ENCODE peak calls at places on chromosomes 1 and 21, in ten cellular contexts. X, I, F, E, B, U, Y, G, N and K are unnamed samples.

GRCh38 chr21:42062543-42063022 is 8.5 kb upstream of the UMODL1 start:
- DNase-seq in X (peak), I (no peak), F (peak), E (no peak), B (no peak), U (no peak), Y (no peak), G (no peak), N (no peak), K (no peak)

GRCh38 chr1:205285391-205286101 is 36.0 kb downstream of the NUAK2 start:
- DNase-seq in X (no peak), I (no peak), F (peak), E (no peak), B (peak), U (peak), Y (no peak), G (no peak), N (no peak), K (peak)

GRCh38 chr1:100528861-100529260 is 9.1 kb upstream of the GPR88 start:
- DNase-seq in X (no peak), I (no peak), F (no peak), E (no peak), B (peak), U (peak), Y (no peak), G (no peak), N (no peak), K (no peak)

GRCh38 chr1:198829948-198830347 is 191.1 kb downstream of the PTPRC start:
- DNase-seq in X (no peak), I (no peak), F (no peak), E (peak), B (peak), U (peak), Y (no peak), G (no peak), N (peak), K (peak)

GRCh38 chr1:225506727-225507126 is 78.9 kb upstream of the LBR start:
- DNase-seq in X (no peak), I (no peak), F (no peak), E (no peak), B (no peak), U (no peak), Y (no peak), G (no peak), N (no peak), K (no peak)

GRCh38 chr1:191963286-191963685 is 195.0 kb upstream of the RGS18 start:
- DNase-seq in X (no peak), I (no peak), F (no peak), E (no peak), B (no peak), U (peak), Y (no peak), G (no peak), N (peak), K (peak)

GRCh38 chr1:33220701-33221384 is 35.4 kb upstream of the ZNF362 start:
- DNase-seq in X (no peak), I (peak), F (no peak), E (peak), B (peak), U (no peak), Y (peak), G (no peak), N (peak), K (no peak)

GRCh38 chr21:21286170-21286798 is 288.1 kb downstream of the NCAM2 start:
- DNase-seq in X (no peak), I (no peak), F (no peak), E (no peak), B (no peak), U (no peak), Y (no peak), G (no peak), N (no peak), K (no peak)

GRCh38 chr1:39110882-39111281 is 84.7 kb downstream of the NDUFS5 start:
- DNase-seq in X (no peak), I (no peak), F (no peak), E (no peak), B (peak), U (peak), Y (peak), G (no peak), N (no peak), K (peak)

GRCh38 chr1:179366093-179366800 is 476 bp downstream of the AXDND1 start:
- DNase-seq in X (no peak), I (no peak), F (no peak), E (peak), B (peak), U (no peak), Y (peak), G (no peak), N (no peak), K (no peak)

GRCh38 chr1:5643360-5644090 is 348.7 kb downstream of the NPHP4 start:
- DNase-seq in X (no peak), I (no peak), F (no peak), E (no peak), B (no peak), U (no peak), Y (no peak), G (no peak), N (no peak), K (no peak)

GRCh38 chr1:221439008-221439733 is 302.7 kb downstream of the DUSP10 start:
- DNase-seq in X (no peak), I (peak), F (no peak), E (peak), B (peak), U (peak), Y (peak), G (no peak), N (peak), K (peak)

GRCh38 chr1:15950302-15950701 is 25.6 kb downstream of the ZBTB17 start:
- DNase-seq in X (no peak), I (no peak), F (no peak), E (no peak), B (no peak), U (no peak), Y (no peak), G (no peak), N (no peak), K (no peak)

GRCh38 chr1:52238887-52239707 is 97.2 kb downstream of the ZFYVE9 start:
- DNase-seq in X (no peak), I (no peak), F (no peak), E (no peak), B (peak), U (peak), Y (peak), G (no peak), N (peak), K (peak)

GRCh38 chr1:204418174-204419063 is 6.8 kb upstream of the PPP1R15B start:
- DNase-seq in X (no peak), I (no peak), F (no peak), E (no peak), B (peak), U (peak), Y (peak), G (no peak), N (peak), K (peak)

GRCh38 chr1:167127236-167127635 is 33.4 kb downstream of the STYXL2 start:
- DNase-seq in X (no peak), I (no peak), F (no peak), E (no peak), B (no peak), U (no peak), Y (no peak), G (no peak), N (no peak), K (no peak)

GRCh38 chr1:117523111-117523510 is 82.7 kb upstream of the TENT5C start:
- DNase-seq in X (no peak), I (no peak), F (no peak), E (no peak), B (no peak), U (no peak), Y (no peak), G (no peak), N (no peak), K (no peak)

GRCh38 chr1:15430787-15431570 is 7.3 kb upstream of the CTRC start:
- DNase-seq in X (no peak), I (no peak), F (peak), E (peak), B (peak), U (peak), Y (peak), G (peak), N (peak), K (peak)

GRCh38 chr1:15258828-15259588 is 12.0 kb downstream of the FHAD1 start:
- DNase-seq in X (no peak), I (no peak), F (no peak), E (no peak), B (no peak), U (no peak), Y (no peak), G (no peak), N (no peak), K (no peak)

GRCh38 chr1:112878321-112878720 is 77.7 kb downstream of the SLC16A1 start:
- DNase-seq in X (no peak), I (no peak), F (no peak), E (peak), B (no peak), U (no peak), Y (no peak), G (no peak), N (peak), K (peak)
- H3K9ac ChIP-seq in X (no peak), I (no peak), F (no peak), E (no peak), B (no peak), U (no peak), Y (no peak), G (no peak), N (no peak), K (no peak)

GRCh38 chr1:246772686-246773085 is 48.5 kb downstream of the SCCPDH start:
- DNase-seq in X (no peak), I (no peak), F (peak), E (no peak), B (no peak), U (no peak), Y (no peak), G (no peak), N (no peak), K (no peak)
- H3K9ac ChIP-seq in X (no peak), I (no peak), F (no peak), E (no peak), B (no peak), U (no peak), Y (no peak), G (no peak), N (no peak), K (no peak)

DNA sequence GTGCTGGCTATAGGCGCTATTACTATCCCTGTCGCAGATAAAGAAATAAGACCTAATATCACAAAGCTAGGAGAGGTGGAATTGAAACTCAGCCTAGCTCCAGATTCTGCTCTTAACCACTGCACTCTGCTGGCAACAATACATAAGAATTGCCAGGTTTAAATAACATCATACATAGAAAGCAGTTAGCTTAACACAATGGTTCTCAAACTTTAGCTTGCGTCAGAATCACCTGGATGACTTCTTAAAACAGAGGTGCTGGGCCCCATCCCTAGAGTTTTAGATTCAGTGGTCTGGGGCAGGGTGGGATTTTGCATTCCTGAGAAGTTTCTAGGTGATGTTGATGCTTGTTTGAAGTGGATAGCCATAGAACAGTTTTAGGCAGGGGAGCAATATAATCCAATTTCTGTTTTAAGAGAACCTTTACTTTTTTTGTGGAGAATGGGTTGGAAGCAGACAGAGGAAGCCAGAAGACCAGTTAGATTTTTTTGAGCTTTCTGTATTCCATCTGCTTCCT is 1.1 kb upstream of the POMGNT1 start:
- DNase-seq in X (no peak), I (no peak), F (no peak), E (no peak), B (no peak), U (no peak), Y (no peak), G (no peak), N (no peak), K (no peak)
- H3K9ac ChIP-seq in X (no peak), I (peak), F (peak), E (no peak), B (peak), U (no peak), Y (no peak), G (no peak), N (no peak), K (peak)

DNA sequence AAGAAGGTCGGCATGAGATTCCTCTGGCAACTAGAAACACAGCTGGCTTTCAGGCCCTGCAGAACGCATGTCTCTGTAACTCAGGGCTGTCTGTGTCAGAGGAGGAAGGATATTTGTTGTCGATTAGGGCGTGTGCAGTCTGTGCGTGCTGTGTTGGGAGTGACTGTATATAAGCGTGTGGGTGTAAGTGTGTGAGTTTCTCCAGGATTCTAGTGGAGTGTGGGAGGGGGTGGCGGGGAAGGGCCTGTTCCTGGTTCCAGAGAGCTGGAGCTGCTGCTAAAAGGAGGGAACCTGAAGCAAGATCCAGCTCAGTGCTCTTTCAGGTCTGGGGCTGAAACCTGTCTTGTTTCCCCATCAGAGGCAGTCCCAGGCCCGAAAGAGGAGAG is 74.3 kb downstream of the SLC16A1 start:
- DNase-seq in X (no peak), I (no peak), F (no peak), E (no peak), B (peak), U (no peak), Y (no peak), G (no peak), N (no peak), K (no peak)
- H3K9ac ChIP-seq in X (no peak), I (no peak), F (no peak), E (no peak), B (peak), U (no peak), Y (no peak), G (no peak), N (no peak), K (peak)

DNA sequence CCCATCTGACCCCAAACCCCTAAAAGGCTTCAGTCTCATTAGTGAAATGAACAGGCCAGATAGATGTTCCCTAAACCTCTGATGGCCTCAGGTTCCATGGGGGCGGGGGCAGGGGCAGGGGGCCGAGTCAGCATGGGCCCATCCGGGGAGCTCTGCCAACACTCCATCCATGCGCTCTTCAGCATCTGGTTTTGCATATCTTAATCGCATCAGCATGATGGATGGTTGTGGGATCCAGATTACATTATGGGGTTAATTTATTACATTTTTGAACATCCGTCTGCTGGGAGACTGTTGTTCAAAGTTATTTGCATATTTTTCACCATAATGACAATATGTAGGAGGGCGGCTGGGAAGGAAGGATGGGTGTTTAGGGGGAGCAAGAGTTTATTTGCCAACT is 3.1 kb upstream of the MAD2L2 start:
- DNase-seq in X (no peak), I (no peak), F (no peak), E (no peak), B (no peak), U (no peak), Y (no peak), G (no peak), N (no peak), K (no peak)
- H3K9ac ChIP-seq in X (no peak), I (no peak), F (no peak), E (no peak), B (no peak), U (no peak), Y (no peak), G (no peak), N (no peak), K (no peak)

GRCh38 chr1:154972517-154973343 is 1.8 kb upstream of the CKS1B start:
- DNase-seq in X (peak), I (peak), F (no peak), E (peak), B (peak), U (peak), Y (peak), G (peak), N (peak), K (peak)
- H3K9ac ChIP-seq in X (peak), I (peak), F (peak), E (no peak), B (peak), U (peak), Y (peak), G (no peak), N (peak), K (peak)

DNA sequence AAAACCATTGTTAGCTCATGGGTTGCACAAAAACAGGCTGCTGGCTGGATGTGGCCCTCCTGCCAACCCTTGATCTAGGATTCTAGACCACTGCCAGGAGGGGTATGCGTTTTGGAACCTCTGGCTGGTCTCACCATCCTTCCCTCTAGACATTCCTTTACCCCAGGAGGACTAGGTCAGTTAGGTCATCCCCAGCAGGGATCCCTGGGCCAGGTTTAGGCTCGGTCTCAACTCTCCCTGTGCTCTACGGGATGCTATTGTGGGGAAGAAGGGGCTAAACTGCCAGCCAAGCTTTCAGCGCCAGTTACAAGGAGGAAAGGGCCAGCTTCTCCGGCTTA is 22.7 kb downstream of the SLC2A1 start:
- DNase-seq in X (no peak), I (no peak), F (no peak), E (no peak), B (no peak), U (no peak), Y (no peak), G (no peak), N (peak), K (no peak)
- H3K9ac ChIP-seq in X (no peak), I (peak), F (no peak), E (no peak), B (peak), U (no peak), Y (no peak), G (no peak), N (no peak), K (peak)

GRCh38 chr21:32560896-32561295 is 24.4 kb downstream of the TCP10L start:
- DNase-seq in X (no peak), I (no peak), F (no peak), E (no peak), B (no peak), U (no peak), Y (no peak), G (no peak), N (no peak), K (no peak)
- H3K9ac ChIP-seq in X (no peak), I (no peak), F (no peak), E (no peak), B (no peak), U (no peak), Y (no peak), G (no peak), N (no peak), K (peak)